ENCODE peak calls at places on chromosomes 6 and 20, in four cellular contexts. R, X, B and L are unnamed samples.

GRCh38 chr6:39357998-39358686 is 35.6 kb upstream of the KCNK16 start:
- DNase-seq in R (no peak), X (peak), B (peak), L (no peak)

GRCh38 chr6:31621991-31622390 is 1.5 kb downstream of the PRRC2A start:
- DNase-seq in R (no peak), X (no peak), B (peak), L (no peak)

GRCh38 chr6:91166271-91166670 is 579.4 kb upstream of the MAP3K7 start:
- DNase-seq in B (peak), X (no peak), R (no peak), L (no peak)

GRCh38 chr20:21246143-21246542 is 57.0 kb upstream of the XRN2 start:
- DNase-seq in B (no peak), X (no peak), R (no peak), L (no peak)

GRCh38 chr20:38304845-38305447 is 990 bp downstream of the BPI start:
- DNase-seq in R (peak), X (no peak), B (peak), L (peak)

GRCh38 chr6:106692112-106692822 is 62.9 kb downstream of the QRSL1 start:
- DNase-seq in X (peak), B (peak), R (peak), L (no peak)

GRCh38 chr6:16760536-16761468 is at the start of gene ATXN1:
- DNase-seq in X (peak), B (peak), R (peak), L (peak)

GRCh38 chr6:43910638-43911353 is 140.8 kb downstream of the VEGFA start:
- DNase-seq in R (no peak), B (no peak), X (peak), L (no peak)

GRCh38 chr6:48560408-48560807 is 449.4 kb upstream of the PTCHD4 start:
- DNase-seq in B (peak), R (no peak), X (peak), L (no peak)

GRCh38 chr6:4403023-4403752 is 267.8 kb upstream of the ECI2 start:
- DNase-seq in R (no peak), B (no peak), X (no peak), L (no peak)

GRCh38 chr6:112660626-112661025 is 313.5 kb downstream of the RFPL4B start:
- DNase-seq in B (no peak), X (no peak), R (no peak), L (no peak)

GRCh38 chr6:31407699-31408098 is 4.3 kb downstream of the MICA start:
- DNase-seq in B (peak), X (no peak), R (no peak), L (no peak)

GRCh38 chr6:150891886-150892485 is 26.5 kb downstream of the MTHFD1L start:
- DNase-seq in B (peak), R (peak), X (peak), L (peak)

GRCh38 chr6:11770546-11771466 is 7.8 kb downstream of the ADTRP start:
- DNase-seq in X (peak), R (peak), B (peak), L (no peak)

GRCh38 chr6:22653980-22654610 is 84.7 kb downstream of the HDGFL1 start:
- DNase-seq in X (no peak), R (no peak), B (peak), L (no peak)

GRCh38 chr6:1917628-1918371 is 308.1 kb downstream of the FOXC1 start:
- DNase-seq in X (peak), R (no peak), B (peak), L (peak)

GRCh38 chr6:57198926-57199636 is 23.0 kb downstream of the RAB23 start:
- DNase-seq in B (no peak), X (no peak), R (no peak), L (no peak)

GRCh38 chr6:139508023-139508422 is 133.6 kb upstream of the CITED2 start:
- DNase-seq in X (no peak), R (no peak), B (no peak), L (no peak)

GRCh38 chr20:25553819-25554296 is 31.5 kb downstream of the NINL start:
- DNase-seq in X (peak), B (no peak), R (no peak), L (no peak)

GRCh38 chr6:19869464-19869863 is 32.3 kb downstream of the ID4 start:
- DNase-seq in X (no peak), B (peak), R (peak), L (no peak)

GRCh38 chr6:51184046-51184445 is 365.4 kb downstream of the TFAP2B start:
- DNase-seq in B (no peak), X (no peak), R (no peak), L (no peak)

GRCh38 chr6:160990847-160991410 is 640 bp upstream of the MAP3K4 start:
- DNase-seq in R (no peak), B (no peak), X (no peak), L (no peak)

GRCh38 chr20:58755062-58755697 is 62.6 kb downstream of the NPEPL1 start:
- DNase-seq in X (no peak), R (no peak), B (no peak), L (no peak)

GRCh38 chr6:118086189-118086588 is 179.1 kb downstream of the SLC35F1 start:
- DNase-seq in R (no peak), X (no peak), B (no peak), L (no peak)

DNA sequence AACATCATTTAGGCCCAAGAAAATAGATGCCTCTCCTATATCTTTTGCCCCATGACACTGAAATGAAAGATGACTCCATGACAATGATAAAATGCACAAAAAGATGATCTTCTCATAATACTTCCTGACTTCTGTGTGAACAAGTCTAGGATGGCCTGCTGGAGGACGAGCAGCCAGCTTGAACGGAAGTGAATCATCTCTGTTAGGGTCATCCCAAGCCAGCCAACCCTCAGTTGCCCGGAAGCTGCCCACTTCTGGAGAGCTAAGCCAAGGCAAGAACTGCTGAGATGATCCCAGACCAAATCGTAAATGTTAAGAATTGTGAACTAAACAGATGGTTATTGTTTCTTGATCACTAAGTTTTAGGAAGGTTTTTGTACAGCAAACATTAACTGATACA is 249.7 kb upstream of the HS3ST5 start:
- DNase-seq in R (no peak), X (no peak), B (no peak), L (no peak)
- TF ChIP-seq EZH2 in R (no peak), X (no peak), B (no peak), L (no peak)

GRCh38 chr20:19211252-19211651 is 1.2 kb upstream of the SLC24A3 start:
- DNase-seq in R (no peak), X (no peak), B (no peak), L (no peak)
- TF ChIP-seq EZH2 in R (no peak), X (no peak), B (no peak), L (no peak)

DNA sequence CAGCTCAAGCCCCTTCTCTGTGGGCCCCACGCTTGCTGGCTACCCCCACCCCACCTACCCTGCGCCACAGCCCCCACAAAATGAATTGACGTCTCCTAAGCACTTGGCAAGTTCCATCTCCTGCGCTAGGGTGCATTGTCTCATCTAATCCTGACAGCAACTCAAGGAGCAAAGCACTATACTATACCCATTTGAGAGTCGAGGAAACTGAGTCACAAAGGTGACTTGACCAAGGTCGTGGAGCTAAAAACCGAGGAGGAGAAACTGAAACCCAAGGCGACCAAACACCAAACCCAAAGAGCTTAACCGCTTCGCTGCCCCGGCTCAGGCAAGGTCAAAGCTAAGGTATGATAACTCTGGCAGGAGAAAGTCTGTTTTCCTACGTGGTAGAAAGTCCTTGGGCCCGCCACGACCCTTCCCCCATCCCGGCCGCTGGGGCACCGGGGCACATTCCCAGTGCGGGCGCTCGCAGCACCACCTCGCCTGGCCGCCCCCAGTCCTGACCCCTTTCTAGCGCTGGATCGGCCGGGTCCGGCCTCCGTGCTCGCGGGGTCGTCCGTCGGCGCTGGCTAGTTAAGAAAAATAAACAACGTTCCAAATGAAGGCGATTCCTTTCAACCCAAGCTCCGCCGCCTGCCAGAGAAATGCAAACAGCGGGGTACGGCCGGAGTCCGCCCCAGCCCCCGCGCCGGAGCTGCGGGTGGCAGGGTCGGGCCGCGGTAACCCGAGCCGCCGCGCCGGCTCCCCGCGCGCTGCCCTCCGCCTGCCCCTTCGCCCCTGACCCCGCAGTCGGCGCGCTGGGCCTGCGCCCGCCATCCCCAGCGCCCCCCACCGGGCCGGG is 37.3 kb downstream of the NCR2 start:
- DNase-seq in B (no peak), X (no peak), R (peak), L (no peak)
- TF ChIP-seq EZH2 in B (peak), X (no peak), R (peak), L (no peak)

DNA sequence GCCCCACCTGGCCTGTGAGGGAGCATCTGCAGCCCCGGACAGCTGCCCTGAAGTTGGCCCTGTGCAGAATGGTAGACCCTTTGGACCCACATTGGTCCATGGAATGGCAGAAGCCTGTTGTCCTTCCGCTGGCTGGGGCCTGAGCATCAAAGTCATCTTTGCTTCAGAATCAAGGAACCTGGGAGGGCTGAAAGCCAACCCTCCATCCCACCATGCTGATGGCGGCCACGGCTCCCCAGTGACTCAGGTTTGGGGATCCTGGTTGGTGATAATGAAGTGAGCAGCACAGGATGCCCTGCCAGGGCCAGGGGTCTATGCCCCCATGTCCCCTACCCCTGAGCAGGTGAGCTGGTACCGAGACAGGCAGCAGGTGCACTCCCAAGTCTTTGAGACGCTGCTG is 52.8 kb downstream of the YTHDF1 start:
- DNase-seq in B (no peak), R (no peak), X (no peak), L (no peak)
- TF ChIP-seq EZH2 in B (no peak), R (no peak), X (no peak), L (no peak)

GRCh38 chr20:64049060-64049886 is at the start of gene SOX18:
- DNase-seq in B (peak), R (peak), X (peak), L (no peak)

GRCh38 chr20:64049887-64050260 is 435 bp upstream of the SOX18 start:
- DNase-seq in X (no peak), B (no peak), R (no peak), L (no peak)

GRCh38 chr20:64047046-64047389 is 2.4 kb downstream of the SOX18 start:
- DNase-seq in R (no peak), X (no peak), B (no peak), L (no peak)

GRCh38 chr20:64047968-64048401 is 1.5 kb downstream of the SOX18 start:
- DNase-seq in B (no peak), R (peak), X (no peak), L (no peak)

GRCh38 chr20:64048402-64049044 is 916 bp downstream of the SOX18 start:
- DNase-seq in B (no peak), R (peak), X (no peak), L (no peak)
- TF ChIP-seq EZH2 in B (no peak), R (peak), X (no peak), L (no peak)

GRCh38 chr6:98833101-98834059 is 994 bp upstream of the POU3F2 start:
- DNase-seq in B (peak), X (peak), R (peak), L (no peak)
- TF ChIP-seq EZH2 in B (no peak), X (peak), R (peak), L (no peak)

DNA sequence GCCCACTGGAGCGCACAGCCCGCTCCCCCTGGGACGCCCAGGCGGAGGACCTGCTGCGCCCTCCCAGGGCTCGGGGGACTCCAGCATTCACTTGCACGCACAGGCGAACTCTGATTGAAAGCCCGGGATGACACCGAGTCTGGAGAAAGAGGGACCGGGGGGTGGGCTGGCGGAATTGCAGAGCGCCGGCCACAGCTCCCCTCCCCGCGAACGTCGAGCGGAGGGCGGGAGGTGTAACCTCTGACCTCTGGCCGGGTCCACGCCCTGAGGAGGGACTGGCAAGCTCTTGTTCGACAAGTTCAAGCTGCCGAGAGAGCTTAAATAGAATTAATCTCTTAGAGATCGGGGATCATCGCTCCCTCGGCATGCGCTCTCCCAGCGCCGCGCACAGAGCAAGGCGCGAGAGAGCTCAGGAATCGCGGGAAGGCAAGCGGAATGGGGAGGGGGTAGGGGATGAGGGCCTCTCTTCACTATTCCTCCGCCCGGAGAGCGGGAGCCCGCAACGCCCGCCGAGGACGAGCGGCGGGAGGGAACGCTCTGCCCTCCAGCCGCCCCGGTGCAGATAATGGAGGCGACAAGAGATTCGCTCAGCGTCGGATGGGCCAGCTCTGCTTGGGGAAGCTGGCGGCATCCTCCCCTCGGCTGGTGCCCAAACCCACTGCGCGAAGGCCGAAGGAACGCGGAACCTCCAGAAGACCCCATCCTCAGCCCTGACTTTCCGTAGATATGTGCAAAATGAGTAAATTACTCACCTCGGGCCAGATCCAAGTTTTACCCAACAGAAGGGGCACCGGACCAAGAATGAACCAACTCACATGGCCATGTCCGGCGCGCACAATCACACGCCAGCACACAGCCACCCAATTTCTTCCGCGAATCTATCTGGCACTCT is 761 bp upstream of the NR2E1 start:
- DNase-seq in R (peak), X (no peak), B (no peak), L (no peak)
- TF ChIP-seq EZH2 in R (peak), X (peak), B (no peak), L (no peak)

GRCh38 chr20:60869032-60869550 is 383.0 kb upstream of the CDH4 start:
- DNase-seq in B (no peak), R (peak), X (no peak), L (no peak)
- TF ChIP-seq EZH2 in B (no peak), R (no peak), X (no peak), L (no peak)